ENCODE peak calls at places on chromosomes 12 and 14, in nine cellular contexts. One of them, this sample, is unnamed.
A peak's percentile ranks its signal among the peaks of the same experiment; 100 is the strongest.

GRCh38 chr14:103296007-103296406 is 38.0 kb upstream of the EIF5 start:
- DNase-seq in stimulated activated naive B cell treated with anti-CD40 and anti-IgM and Interleukin-4, amounts not matched to agents 10 μg/mL and 1 μg/mL and 100 μg/mL, for 72 hours: no peak
- DNase-seq in T47D: no peak
- DNase-seq in K562: no peak
- DNase-seq in mesenteric fat pad: no peak
- DNase-seq in progenitor cell of endocrine pancreas: no peak
- DNase-seq in hypothalamus: no peak
- DNase-seq in hippocampal formation: no peak
- DNase-seq in AG09319: no peak
- DNase-seq in this sample: no peak

GRCh38 chr14:46769292-46769691 is 117.7 kb upstream of the RPL10L start:
- DNase-seq in AG09319: no peak
- DNase-seq in progenitor cell of endocrine pancreas: no peak
- DNase-seq in T47D: no peak
- DNase-seq in K562: no peak
- DNase-seq in stimulated activated naive B cell treated with anti-CD40 and anti-IgM and Interleukin-4, amounts not matched to agents 10 μg/mL and 1 μg/mL and 100 μg/mL, for 72 hours: peak; percentile 1
- DNase-seq in hippocampal formation: no peak
- DNase-seq in hypothalamus: no peak
- DNase-seq in mesenteric fat pad: no peak
- DNase-seq in this sample: no peak

GRCh38 chr14:50318031-50318626 is 6.0 kb downstream of the DMAC2L start:
- DNase-seq in progenitor cell of endocrine pancreas: no peak
- DNase-seq in stimulated activated naive B cell treated with anti-CD40 and anti-IgM and Interleukin-4, amounts not matched to agents 10 μg/mL and 1 μg/mL and 100 μg/mL, for 72 hours: no peak
- DNase-seq in AG09319: no peak
- DNase-seq in hippocampal formation: peak; percentile 79
- DNase-seq in K562: no peak
- DNase-seq in mesenteric fat pad: no peak
- DNase-seq in T47D: peak; percentile 21
- DNase-seq in hypothalamus: no peak
- DNase-seq in this sample: no peak

GRCh38 chr12:108000111-108000510 is 129.0 kb upstream of the WSCD2 start:
- DNase-seq in hippocampal formation: no peak
- DNase-seq in mesenteric fat pad: no peak
- DNase-seq in K562: no peak
- DNase-seq in T47D: no peak
- DNase-seq in stimulated activated naive B cell treated with anti-CD40 and anti-IgM and Interleukin-4, amounts not matched to agents 10 μg/mL and 1 μg/mL and 100 μg/mL, for 72 hours: no peak
- DNase-seq in AG09319: no peak
- DNase-seq in progenitor cell of endocrine pancreas: no peak
- DNase-seq in hypothalamus: no peak
- DNase-seq in this sample: no peak

GRCh38 chr14:60196291-60196690 is 31.1 kb upstream of the DHRS7 start:
- DNase-seq in T47D: no peak
- DNase-seq in K562: no peak
- DNase-seq in hypothalamus: no peak
- DNase-seq in progenitor cell of endocrine pancreas: no peak
- DNase-seq in mesenteric fat pad: no peak
- DNase-seq in hippocampal formation: no peak
- DNase-seq in stimulated activated naive B cell treated with anti-CD40 and anti-IgM and Interleukin-4, amounts not matched to agents 10 μg/mL and 1 μg/mL and 100 μg/mL, for 72 hours: no peak
- DNase-seq in AG09319: no peak
- DNase-seq in this sample: no peak

GRCh38 chr12:114687269-114687605 is 3.3 kb upstream of the TBX3 start:
- DNase-seq in mesenteric fat pad: no peak
- DNase-seq in stimulated activated naive B cell treated with anti-CD40 and anti-IgM and Interleukin-4, amounts not matched to agents 10 μg/mL and 1 μg/mL and 100 μg/mL, for 72 hours: no peak
- DNase-seq in T47D: no peak
- DNase-seq in progenitor cell of endocrine pancreas: no peak
- DNase-seq in hypothalamus: no peak
- DNase-seq in AG09319: no peak
- DNase-seq in K562: no peak
- DNase-seq in hippocampal formation: no peak
- DNase-seq in this sample: no peak

GRCh38 chr14:33806905-33807304 is 144.0 kb downstream of the EGLN3 start:
- DNase-seq in T47D: no peak
- DNase-seq in progenitor cell of endocrine pancreas: no peak
- DNase-seq in stimulated activated naive B cell treated with anti-CD40 and anti-IgM and Interleukin-4, amounts not matched to agents 10 μg/mL and 1 μg/mL and 100 μg/mL, for 72 hours: no peak
- DNase-seq in K562: no peak
- DNase-seq in AG09319: no peak
- DNase-seq in hypothalamus: no peak
- DNase-seq in mesenteric fat pad: no peak
- DNase-seq in hippocampal formation: no peak
- DNase-seq in this sample: no peak

GRCh38 chr12:50061946-50062725 is 4.7 kb downstream of the ASIC1 start:
- DNase-seq in AG09319: no peak
- DNase-seq in mesenteric fat pad: no peak
- DNase-seq in progenitor cell of endocrine pancreas: no peak
- DNase-seq in stimulated activated naive B cell treated with anti-CD40 and anti-IgM and Interleukin-4, amounts not matched to agents 10 μg/mL and 1 μg/mL and 100 μg/mL, for 72 hours: no peak
- DNase-seq in T47D: no peak
- DNase-seq in hippocampal formation: no peak
- DNase-seq in K562: no peak
- DNase-seq in hypothalamus: no peak
- DNase-seq in this sample: no peak

GRCh38 chr12:107610030-107610859 is 75.4 kb upstream of the PWP1 start:
- DNase-seq in stimulated activated naive B cell treated with anti-CD40 and anti-IgM and Interleukin-4, amounts not matched to agents 10 μg/mL and 1 μg/mL and 100 μg/mL, for 72 hours: no peak
- DNase-seq in progenitor cell of endocrine pancreas: no peak
- DNase-seq in K562: peak; percentile 50
- DNase-seq in AG09319: peak; percentile 18
- DNase-seq in hypothalamus: no peak
- DNase-seq in mesenteric fat pad: peak; percentile 83
- DNase-seq in hippocampal formation: peak; percentile 16
- DNase-seq in T47D: peak; percentile 31
- DNase-seq in this sample: peak; percentile 46

GRCh38 chr12:1929985-1930815 is 11.7 kb upstream of the CACNA2D4 start:
- DNase-seq in progenitor cell of endocrine pancreas: no peak
- DNase-seq in AG09319: no peak
- DNase-seq in hypothalamus: no peak
- DNase-seq in stimulated activated naive B cell treated with anti-CD40 and anti-IgM and Interleukin-4, amounts not matched to agents 10 μg/mL and 1 μg/mL and 100 μg/mL, for 72 hours: no peak
- DNase-seq in K562: no peak
- DNase-seq in hippocampal formation: no peak
- DNase-seq in mesenteric fat pad: no peak
- DNase-seq in T47D: no peak
- DNase-seq in this sample: no peak

GRCh38 chr12:118346895-118347294 is 25.8 kb downstream of the TAOK3 start:
- DNase-seq in hippocampal formation: no peak
- DNase-seq in mesenteric fat pad: no peak
- DNase-seq in progenitor cell of endocrine pancreas: no peak
- DNase-seq in stimulated activated naive B cell treated with anti-CD40 and anti-IgM and Interleukin-4, amounts not matched to agents 10 μg/mL and 1 μg/mL and 100 μg/mL, for 72 hours: no peak
- DNase-seq in T47D: no peak
- DNase-seq in hypothalamus: no peak
- DNase-seq in K562: no peak
- DNase-seq in AG09319: no peak
- DNase-seq in this sample: no peak

GRCh38 chr12:124295431-124296058 is 652 bp downstream of the RFLNA start:
- DNase-seq in mesenteric fat pad: no peak
- DNase-seq in T47D: no peak
- DNase-seq in stimulated activated naive B cell treated with anti-CD40 and anti-IgM and Interleukin-4, amounts not matched to agents 10 μg/mL and 1 μg/mL and 100 μg/mL, for 72 hours: no peak
- DNase-seq in K562: no peak
- DNase-seq in hippocampal formation: no peak
- DNase-seq in AG09319: no peak
- DNase-seq in progenitor cell of endocrine pancreas: no peak
- DNase-seq in hypothalamus: no peak
- DNase-seq in this sample: no peak

GRCh38 chr14:91230363-91231035 is 14.0 kb downstream of the GPR68 start:
- DNase-seq in mesenteric fat pad: no peak
- DNase-seq in T47D: no peak
- DNase-seq in AG09319: no peak
- DNase-seq in stimulated activated naive B cell treated with anti-CD40 and anti-IgM and Interleukin-4, amounts not matched to agents 10 μg/mL and 1 μg/mL and 100 μg/mL, for 72 hours: no peak
- DNase-seq in progenitor cell of endocrine pancreas: no peak
- DNase-seq in hippocampal formation: no peak
- DNase-seq in hypothalamus: no peak
- DNase-seq in K562: no peak
- DNase-seq in this sample: no peak

GRCh38 chr14:89236846-89237245 is 180.2 kb downstream of the FOXN3 start:
- DNase-seq in hippocampal formation: no peak
- DNase-seq in progenitor cell of endocrine pancreas: no peak
- DNase-seq in mesenteric fat pad: no peak
- DNase-seq in hypothalamus: no peak
- DNase-seq in stimulated activated naive B cell treated with anti-CD40 and anti-IgM and Interleukin-4, amounts not matched to agents 10 μg/mL and 1 μg/mL and 100 μg/mL, for 72 hours: no peak
- DNase-seq in K562: no peak
- DNase-seq in T47D: no peak
- DNase-seq in AG09319: no peak
- DNase-seq in this sample: no peak

GRCh38 chr12:122413516-122414404 is 8.7 kb downstream of the CLIP1 start:
- DNase-seq in K562: no peak
- DNase-seq in progenitor cell of endocrine pancreas: no peak
- DNase-seq in hypothalamus: no peak
- DNase-seq in hippocampal formation: no peak
- DNase-seq in AG09319: no peak
- DNase-seq in T47D: no peak
- DNase-seq in stimulated activated naive B cell treated with anti-CD40 and anti-IgM and Interleukin-4, amounts not matched to agents 10 μg/mL and 1 μg/mL and 100 μg/mL, for 72 hours: no peak
- DNase-seq in mesenteric fat pad: no peak
- DNase-seq in this sample: no peak

GRCh38 chr12:68749861-68750260 is 3.9 kb downstream of the SLC35E3 start:
- DNase-seq in AG09319: no peak
- DNase-seq in progenitor cell of endocrine pancreas: no peak
- DNase-seq in stimulated activated naive B cell treated with anti-CD40 and anti-IgM and Interleukin-4, amounts not matched to agents 10 μg/mL and 1 μg/mL and 100 μg/mL, for 72 hours: no peak
- DNase-seq in T47D: no peak
- DNase-seq in hypothalamus: no peak
- DNase-seq in hippocampal formation: no peak
- DNase-seq in mesenteric fat pad: no peak
- DNase-seq in K562: no peak
- DNase-seq in this sample: no peak

This sample was measured in neural crest cell.